ENCODE peak calls at places on chromosomes 16 and 17, in four cellular contexts. S is stomach; W is keratinocyte; Y is CD4-positive, CD25-positive, alpha-beta regulatory T cell. K is an unnamed sample.

GRCh38 chr17:50186661-50187402 is 14.6 kb downstream of the COL1A1 start:
- DNase-seq in Y (no peak), S (no peak), W (no peak), K (no peak)

GRCh38 chr16:80824623-80825364 is 20.4 kb upstream of the CDYL2 start:
- DNase-seq in Y (peak), S (peak), W (peak), K (no peak)

GRCh38 chr16:3068486-3068885 is 3.0 kb downstream of the IL32 start:
- DNase-seq in S (no peak), Y (no peak), W (no peak), K (no peak)

GRCh38 chr17:48748728-48749566 is 20.4 kb upstream of the HOXB13 start:
- DNase-seq in Y (no peak), S (no peak), W (no peak), K (no peak)

GRCh38 chr17:75622071-75622470 is 11.2 kb upstream of the SMIM5 start:
- DNase-seq in Y (no peak), S (no peak), W (no peak), K (no peak)

GRCh38 chr17:70804161-70804560 is 634.8 kb downstream of the KCNJ2 start:
- DNase-seq in S (no peak), W (no peak), Y (no peak), K (peak)

GRCh38 chr16:51596247-51596646 is 445.2 kb upstream of the SALL1 start:
- DNase-seq in Y (no peak), W (no peak), S (no peak), K (no peak)

GRCh38 chr16:70437582-70438324 is 1.1 kb downstream of the ST3GAL2 start:
- DNase-seq in S (no peak), W (no peak), Y (no peak), K (peak)

GRCh38 chr16:24689128-24689527 is 40.3 kb upstream of the TNRC6A start:
- DNase-seq in S (no peak), Y (no peak), W (no peak), K (peak)

GRCh38 chr17:50950002-50950877 is 84.1 kb upstream of the TOB1 start:
- DNase-seq in W (peak), Y (peak), S (peak), K (peak)

GRCh38 chr17:2853111-2853721 is 57.0 kb downstream of the RAP1GAP2 start:
- DNase-seq in S (peak), Y (no peak), W (no peak), K (peak)

GRCh38 chr16:86285938-86286921 is 224.1 kb upstream of the FOXF1 start:
- DNase-seq in W (no peak), Y (no peak), S (no peak), K (no peak)

GRCh38 chr17:18203308-18203707 is 19.7 kb downstream of the ALKBH5 start:
- DNase-seq in S (no peak), Y (no peak), W (no peak), K (no peak)

GRCh38 chr17:79563237-79564013 is 47.4 kb downstream of the RBFOX3 start:
- DNase-seq in S (no peak), Y (no peak), W (no peak), K (peak)

GRCh38 chr16:89860747-89861304 is 12.6 kb upstream of the TCF25 start:
- DNase-seq in W (no peak), Y (peak), S (peak), K (peak)

GRCh38 chr17:8392274-8392673 is 5.4 kb downstream of the RNF222 start:
- DNase-seq in Y (no peak), S (no peak), W (no peak), K (no peak)

GRCh38 chr17:8391711-8392110 is 5.9 kb downstream of the RNF222 start:
- DNase-seq in S (no peak), Y (no peak), W (no peak), K (peak)

GRCh38 chr17:8397636-8398035 is at the start of gene RNF222:
- DNase-seq in W (no peak), Y (no peak), S (no peak), K (no peak)

GRCh38 chr17:8392674-8393469 is 4.8 kb downstream of the RNF222 start:
- DNase-seq in W (no peak), Y (no peak), S (no peak), K (no peak)

DNA sequence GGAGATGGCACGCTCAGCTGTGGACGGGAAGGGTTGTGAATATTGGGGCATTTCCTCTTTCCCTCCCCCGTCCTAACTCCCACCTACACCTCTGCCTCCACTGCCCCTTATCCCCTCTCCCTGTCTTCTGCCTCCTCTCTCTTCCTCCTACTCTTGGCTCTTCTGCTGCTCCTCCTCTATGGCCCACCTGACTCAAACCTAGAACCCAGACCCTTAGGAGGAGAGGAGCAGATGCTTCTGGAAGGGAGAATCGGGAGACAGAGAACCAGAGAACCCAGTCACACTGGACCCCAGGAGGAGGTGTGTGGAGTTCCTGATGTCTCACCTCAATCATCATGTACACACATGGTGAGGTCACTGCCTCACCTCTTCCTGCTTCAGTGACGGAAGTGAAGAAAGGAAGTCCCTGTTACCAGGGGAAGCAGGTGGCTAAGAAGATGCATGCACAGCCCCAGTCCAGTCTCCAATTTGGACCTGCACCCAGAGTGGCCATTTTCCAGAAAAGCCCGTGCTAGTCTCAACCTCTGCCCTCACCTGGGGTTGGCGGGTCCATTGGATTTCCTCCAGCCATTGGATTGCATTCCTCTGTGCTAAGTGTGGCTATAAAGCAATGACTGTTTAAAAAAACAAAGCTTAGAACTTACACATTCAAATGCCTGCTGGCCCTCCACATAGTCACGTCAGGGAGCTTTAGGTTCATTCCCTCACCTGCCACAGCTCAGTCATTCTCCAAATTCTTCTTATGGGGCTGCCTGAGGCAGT is 4.0 kb downstream of the RNF222 start:
- DNase-seq in Y (no peak), S (no peak), W (no peak), K (peak)
- H3K4me3 ChIP-seq in Y (peak), S (no peak), W (no peak), K (no peak)

GRCh38 chr16:54936979-54937672 is 6.5 kb downstream of the IRX5 start:
- DNase-seq in W (no peak), Y (no peak), S (no peak), K (no peak)
- H3K4me3 ChIP-seq in W (peak), Y (no peak), S (peak), K (no peak)

GRCh38 chr16:85170066-85171003 is 58.1 kb upstream of the CIBAR2 start:
- DNase-seq in S (no peak), W (no peak), Y (no peak), K (peak)
- H3K4me3 ChIP-seq in S (peak), W (peak), Y (no peak), K (peak)

DNA sequence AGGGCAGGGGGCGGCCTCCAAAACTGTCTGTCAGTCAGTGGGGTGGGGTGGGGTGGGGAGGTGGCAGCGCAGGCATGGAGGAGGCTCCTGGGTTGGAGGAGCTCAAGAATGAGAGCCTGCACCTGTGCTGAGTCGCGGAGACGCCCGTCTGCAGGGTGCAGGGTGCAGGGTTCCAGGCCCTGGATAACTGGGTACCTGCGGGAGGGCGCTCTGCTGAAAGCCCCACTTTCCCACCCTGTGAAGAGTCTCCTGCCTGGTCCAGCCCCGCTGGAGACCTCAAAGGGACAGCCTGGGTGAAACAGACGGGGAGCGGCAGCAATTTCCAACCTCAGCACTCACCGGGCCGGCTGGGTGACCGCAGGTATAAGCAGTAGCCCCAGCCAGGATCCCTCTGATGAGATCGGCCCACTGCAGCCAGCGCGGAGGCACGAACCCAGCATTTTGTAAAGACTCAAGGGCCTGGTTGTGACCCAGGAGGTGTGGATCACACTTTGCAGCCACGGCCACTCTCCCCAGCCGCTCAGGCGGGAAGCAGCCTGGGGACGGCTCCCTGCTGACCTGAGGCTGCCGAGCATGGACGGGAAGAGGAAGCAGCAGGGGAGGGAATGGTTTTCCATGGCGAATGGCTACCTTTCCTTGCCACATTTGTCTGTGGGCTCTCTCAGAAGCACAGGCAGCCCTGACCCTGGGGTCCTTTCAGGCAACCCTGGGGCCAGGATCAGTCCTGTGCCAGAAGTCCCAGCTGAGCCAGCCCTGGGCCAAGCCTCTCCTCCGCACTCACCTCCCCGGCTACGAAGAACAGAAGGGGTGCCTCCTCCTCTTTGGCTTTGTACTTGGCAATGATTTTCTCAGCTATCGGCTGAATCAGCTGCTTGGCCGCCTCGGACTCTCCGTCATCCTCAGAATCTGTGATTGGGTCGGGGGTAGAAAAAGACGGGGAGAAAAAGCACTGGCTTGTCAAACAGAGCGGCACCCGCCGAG is 21.0 kb downstream of the MRM3 start:
- DNase-seq in S (no peak), Y (no peak), W (no peak), K (no peak)
- H3K4me3 ChIP-seq in S (no peak), Y (no peak), W (no peak), K (no peak)

GRCh38 chr17:57986841-57987581 is 1.0 kb downstream of the VEZF1 start:
- DNase-seq in W (no peak), Y (peak), S (peak), K (peak)

GRCh38 chr17:57984936-57985674 is 2.9 kb downstream of the VEZF1 start:
- DNase-seq in Y (no peak), W (no peak), S (no peak), K (no peak)

GRCh38 chr17:57987582-57988300 is at the start of gene VEZF1:
- DNase-seq in Y (peak), S (peak), W (no peak), K (peak)

GRCh38 chr17:57984226-57984890 is 3.7 kb downstream of the VEZF1 start:
- DNase-seq in S (no peak), Y (no peak), W (no peak), K (no peak)

DNA sequence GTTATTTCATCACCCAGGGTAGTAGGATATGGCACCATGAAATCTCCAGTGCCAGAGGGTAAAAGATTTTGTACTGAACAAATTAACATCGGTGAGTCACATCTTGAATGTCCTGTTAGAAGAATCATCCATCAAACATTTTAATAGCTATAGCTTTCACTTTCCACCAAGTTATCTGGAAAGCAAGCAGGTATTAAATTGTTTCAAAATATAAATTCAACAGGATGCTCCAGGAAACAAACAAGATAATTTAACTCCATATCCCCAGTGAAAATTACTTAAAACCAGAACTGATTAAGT is 2.4 kb downstream of the VEZF1 start:
- DNase-seq in Y (no peak), S (no peak), W (no peak), K (no peak)
- H3K4me3 ChIP-seq in Y (peak), S (peak), W (peak), K (peak)

DNA sequence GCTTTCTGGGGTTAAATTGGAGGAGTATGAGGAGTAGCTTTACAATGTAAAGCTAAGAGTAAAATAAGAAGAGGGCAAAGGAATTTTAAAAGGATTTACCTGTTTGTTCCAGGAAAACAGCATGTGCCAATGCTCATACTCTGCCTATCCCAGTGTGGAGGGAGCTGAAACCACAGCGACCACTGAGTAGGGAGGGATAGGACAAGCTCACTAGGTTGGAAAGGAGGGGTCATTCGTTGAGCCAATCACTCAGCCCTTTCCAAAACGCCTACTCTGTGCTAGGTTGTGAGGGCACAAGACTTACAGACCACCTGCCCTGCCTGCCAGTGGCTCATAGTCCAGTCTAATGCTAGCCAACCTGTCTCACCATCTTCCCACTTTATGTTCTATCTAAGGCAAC is 1.1 kb upstream of the DNAJC7 start:
- DNase-seq in Y (no peak), W (no peak), S (no peak), K (no peak)
- H3K4me3 ChIP-seq in Y (peak), W (peak), S (peak), K (peak)

GRCh38 chr17:21592774-21593173 is 99.5 kb upstream of the KCNJ18 start:
- DNase-seq in W (no peak), Y (no peak), S (no peak), K (no peak)
- H3K4me3 ChIP-seq in W (no peak), Y (no peak), S (no peak), K (no peak)

DNA sequence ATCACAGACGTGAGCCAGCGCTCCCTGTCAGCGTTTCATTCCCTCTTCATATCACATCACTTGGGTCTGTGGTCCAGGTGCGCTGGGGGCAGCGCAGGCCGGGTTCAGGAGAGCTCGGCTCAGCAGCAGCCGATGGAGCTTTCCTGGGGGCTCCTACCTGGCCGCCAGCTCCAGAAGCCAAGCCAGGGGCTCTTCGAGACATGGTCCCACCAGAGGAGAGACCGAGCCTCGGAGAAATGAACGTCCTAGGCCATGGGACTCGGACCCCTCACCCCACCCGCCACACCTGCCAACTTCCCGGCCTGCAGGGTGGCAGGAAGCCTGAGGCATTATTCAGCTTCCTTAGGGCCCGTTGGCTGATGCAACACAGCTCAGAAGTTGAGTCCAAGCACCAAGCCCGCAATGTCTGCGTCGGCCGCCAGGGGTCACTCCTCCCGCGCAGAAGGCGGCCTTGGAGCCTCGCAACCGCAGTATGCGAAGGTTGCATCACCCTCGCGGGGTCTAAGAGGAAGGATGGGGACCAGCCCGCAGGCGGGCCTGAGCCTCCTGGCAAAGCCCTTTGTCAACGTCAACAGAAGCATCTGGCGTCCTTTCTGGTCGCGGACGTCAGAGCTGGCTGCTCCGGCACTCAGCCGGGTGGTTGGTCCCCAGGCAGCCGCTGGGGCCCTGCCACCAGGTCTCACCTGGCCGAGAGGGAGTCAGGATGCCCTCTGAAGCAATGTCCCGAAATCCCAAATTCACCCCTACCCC is 13.2 kb upstream of the KLHDC4 start:
- DNase-seq in S (peak), W (peak), Y (peak), K (peak)
- H3K4me3 ChIP-seq in S (no peak), W (no peak), Y (no peak), K (no peak)